ENCODE peak calls at places on chromosome 3, in six cellular contexts. T, P, D, B, V and X are unnamed samples.

GRCh38 chr3:23968467-23969184 is 23.5 kb downstream of the NR1D2 start:
- DNase-seq in T (no peak), P (peak), D (no peak), B (no peak), V (no peak), X (no peak)

GRCh38 chr3:161069441-161070251 is 35.5 kb downstream of the B3GALNT1 start:
- DNase-seq in T (no peak), P (no peak), D (no peak), B (peak), V (peak), X (peak)

GRCh38 chr3:30795176-30795575 is 99.3 kb downstream of the GADL1 start:
- DNase-seq in T (no peak), P (no peak), D (no peak), B (no peak), V (no peak), X (no peak)

GRCh38 chr3:133487920-133488540 is 85.5 kb upstream of the CDV3 start:
- DNase-seq in T (no peak), P (peak), D (no peak), B (no peak), V (no peak), X (peak)

GRCh38 chr3:14424711-14425573 is 22.5 kb downstream of the SLC6A6 start:
- DNase-seq in T (no peak), P (no peak), D (no peak), B (no peak), V (no peak), X (no peak)

GRCh38 chr3:45204136-45204535 is 22.0 kb downstream of the TMEM158 start:
- DNase-seq in T (no peak), P (no peak), D (no peak), B (no peak), V (no peak), X (no peak)

GRCh38 chr3:154324919-154325318 is 632 bp upstream of the DHX36 start:
- DNase-seq in T (no peak), P (no peak), D (no peak), B (no peak), V (no peak), X (no peak)

GRCh38 chr3:89372456-89372855 is 265.0 kb downstream of the EPHA3 start:
- DNase-seq in T (no peak), P (no peak), D (no peak), B (no peak), V (no peak), X (no peak)

GRCh38 chr3:124467980-124468902 is 262.0 kb upstream of the UMPS start:
- DNase-seq in T (peak), P (peak), D (peak), B (peak), V (no peak), X (peak)

GRCh38 chr3:191336833-191337232 is 6.5 kb upstream of the UTS2B start:
- DNase-seq in T (no peak), P (no peak), D (no peak), B (no peak), V (no peak), X (no peak)

GRCh38 chr3:107524214-107525100 is 1.7 kb downstream of the BBX start:
- DNase-seq in T (no peak), P (no peak), D (peak), B (peak), V (peak), X (peak)

GRCh38 chr3:155598671-155599070 is 146.2 kb downstream of the PLCH1 start:
- DNase-seq in T (no peak), P (no peak), D (no peak), B (no peak), V (no peak), X (no peak)

GRCh38 chr3:193011956-193012355 is 94.3 kb upstream of the MB21D2 start:
- DNase-seq in T (no peak), P (no peak), D (no peak), B (no peak), V (no peak), X (no peak)

GRCh38 chr3:194810076-194810475 is 124.4 kb downstream of the FAM43A start:
- DNase-seq in T (no peak), P (no peak), D (no peak), B (no peak), V (no peak), X (no peak)

GRCh38 chr3:110583373-110583935 is 488.2 kb upstream of the NECTIN3 start:
- DNase-seq in T (peak), P (no peak), D (no peak), B (no peak), V (no peak), X (no peak)

GRCh38 chr3:39209329-39209970 is 17.1 kb upstream of the XIRP1 start:
- DNase-seq in T (no peak), P (no peak), D (no peak), B (no peak), V (no peak), X (no peak)

GRCh38 chr3:159711560-159712333 is 276.9 kb upstream of the IL12A start:
- DNase-seq in T (no peak), P (peak), D (peak), B (peak), V (peak), X (no peak)

GRCh38 chr3:169118666-169119370 is 544.7 kb downstream of the MECOM start:
- DNase-seq in T (no peak), P (no peak), D (no peak), B (no peak), V (no peak), X (no peak)

GRCh38 chr3:9770276-9770812 is 597 bp upstream of the CAMK1 start:
- DNase-seq in T (no peak), P (no peak), D (peak), B (no peak), V (peak), X (peak)

GRCh38 chr3:52471371-52472238 is 16.2 kb downstream of the NISCH start:
- DNase-seq in T (no peak), P (peak), D (peak), B (no peak), V (peak), X (peak)

GRCh38 chr3:112781611-112782010 is 65.1 kb downstream of the CD200R1L start:
- DNase-seq in T (no peak), P (no peak), D (no peak), B (no peak), V (no peak), X (no peak)

GRCh38 chr3:121897296-121897695 is 3.1 kb downstream of the SLC15A2 start:
- DNase-seq in T (no peak), P (no peak), D (no peak), B (no peak), V (no peak), X (no peak)

GRCh38 chr3:194633349-194634004 is at the start of gene TMEM44:
- DNase-seq in T (peak), P (peak), D (peak), B (peak), V (peak), X (peak)

GRCh38 chr3:155853214-155854146 is 747 bp downstream of the SLC33A1 start:
- DNase-seq in T (no peak), P (peak), D (no peak), B (no peak), V (peak), X (peak)

GRCh38 chr3:127988770-127989518 is 63.3 kb upstream of the SEC61A1 start:
- DNase-seq in T (peak), P (peak), D (no peak), B (no peak), V (no peak), X (no peak)

GRCh38 chr3:28348286-28348636 is 260 bp upstream of the ZCWPW2 start:
- DNase-seq in T (no peak), P (no peak), D (peak), B (no peak), V (no peak), X (peak)

GRCh38 chr3:183697610-183698317 is at the start of gene YEATS2:
- DNase-seq in T (peak), P (peak), D (peak), B (peak), V (no peak), X (peak)

GRCh38 chr3:60333710-60334109 is 917.5 kb downstream of the FHIT start:
- DNase-seq in T (no peak), P (no peak), D (no peak), B (no peak), V (no peak), X (no peak)

GRCh38 chr3:143775401-143775970 is 72.8 kb downstream of the SLC9A9 start:
- DNase-seq in T (peak), P (peak), D (no peak), B (peak), V (no peak), X (peak)

GRCh38 chr3:69542265-69543079 is 156.6 kb upstream of the FRMD4B start:
- DNase-seq in T (no peak), P (no peak), D (no peak), B (no peak), V (no peak), X (peak)

GRCh38 chr3:27289769-27290413 is 79.3 kb downstream of the NEK10 start:
- DNase-seq in T (no peak), P (no peak), D (no peak), B (no peak), V (no peak), X (no peak)

GRCh38 chr3:56926513-56927282 is 124.9 kb upstream of the ARHGEF3 start:
- DNase-seq in T (no peak), P (no peak), D (no peak), B (peak), V (no peak), X (no peak)

GRCh38 chr3:58711871-58712270 is 45.3 kb upstream of the FAM3D start:
- DNase-seq in T (no peak), P (no peak), D (no peak), B (no peak), V (no peak), X (no peak)

GRCh38 chr3:110749006-110749405 is 322.6 kb upstream of the NECTIN3 start:
- DNase-seq in T (no peak), P (no peak), D (no peak), B (no peak), V (no peak), X (no peak)

GRCh38 chr3:135751991-135752390 is 213.5 kb upstream of the PPP2R3A start:
- DNase-seq in T (no peak), P (no peak), D (no peak), B (no peak), V (no peak), X (no peak)

GRCh38 chr3:55042591-55042990 is 114.7 kb upstream of the LRTM1 start:
- DNase-seq in T (no peak), P (no peak), D (no peak), B (no peak), V (no peak), X (no peak)

GRCh38 chr3:126476166-126476975 is 680 bp upstream of the ZXDC start:
- DNase-seq in T (peak), P (peak), D (peak), B (peak), V (peak), X (peak)

GRCh38 chr3:126475411-126476114 is at the start of gene ZXDC:
- DNase-seq in T (peak), P (peak), D (peak), B (peak), V (peak), X (peak)

GRCh38 chr3:126476976-126477330 is 1.3 kb upstream of the ZXDC start:
- DNase-seq in T (no peak), P (no peak), D (no peak), B (no peak), V (no peak), X (no peak)

GRCh38 chr3:126473292-126474168 is 2.2 kb downstream of the ZXDC start:
- DNase-seq in T (no peak), P (no peak), D (no peak), B (no peak), V (no peak), X (no peak)

DNA sequence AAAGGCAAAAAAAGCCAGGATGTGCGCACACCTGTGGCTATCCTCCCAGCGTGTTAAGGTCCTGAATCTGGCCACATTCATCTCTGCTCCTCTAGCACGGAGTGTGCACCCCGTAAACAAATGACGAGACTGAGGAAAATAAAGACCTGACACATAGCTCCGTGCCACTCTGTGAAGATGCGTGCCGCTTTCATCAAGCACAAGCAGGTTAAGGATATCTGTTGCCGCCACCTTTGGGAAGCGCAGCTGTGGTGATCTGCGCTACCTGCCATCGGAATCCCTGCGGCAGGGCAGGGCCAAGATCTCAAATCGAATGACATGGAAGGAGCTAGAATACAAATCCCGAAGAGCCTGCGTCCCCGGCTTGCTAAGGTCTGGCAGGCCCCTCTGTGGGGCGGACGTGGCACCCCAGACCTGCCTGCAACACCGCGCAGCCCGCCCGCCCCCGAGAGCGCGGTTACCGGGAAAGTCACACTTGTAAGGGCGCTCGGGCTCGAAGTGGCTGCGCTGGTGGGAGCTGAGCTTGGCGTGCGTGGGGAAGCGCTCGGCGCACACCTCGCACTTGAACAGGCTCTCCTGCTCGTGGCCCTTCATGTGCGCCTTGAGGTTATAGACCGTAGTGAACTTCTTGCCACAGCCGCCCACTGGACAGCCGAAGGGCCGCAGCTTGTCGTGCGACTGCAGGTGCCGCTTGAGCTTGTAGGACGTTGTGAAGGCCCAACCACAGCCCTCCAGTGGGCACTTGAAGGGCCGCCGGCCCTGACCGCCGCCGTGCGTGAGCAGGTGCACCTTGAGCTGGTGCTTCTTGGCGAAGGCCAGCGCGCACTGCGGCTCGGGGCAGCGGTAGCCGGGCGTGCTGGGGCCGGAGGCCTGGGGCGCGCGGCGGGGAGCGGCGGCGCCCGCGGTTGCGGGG is 937 bp downstream of the ZXDC start:
- DNase-seq in T (peak), P (peak), D (peak), B (peak), V (peak), X (peak)
- TF ChIP-seq POLR2A in T (no peak), P (no peak), D (peak), B (no peak), V (no peak), X (no peak)

GRCh38 chr3:196280689-196281463 is 6.7 kb downstream of the PCYT1A start:
- DNase-seq in T (no peak), P (no peak), D (no peak), B (no peak), V (no peak), X (peak)
- TF ChIP-seq POLR2A in T (no peak), P (no peak), D (no peak), B (no peak), V (no peak), X (no peak)

DNA sequence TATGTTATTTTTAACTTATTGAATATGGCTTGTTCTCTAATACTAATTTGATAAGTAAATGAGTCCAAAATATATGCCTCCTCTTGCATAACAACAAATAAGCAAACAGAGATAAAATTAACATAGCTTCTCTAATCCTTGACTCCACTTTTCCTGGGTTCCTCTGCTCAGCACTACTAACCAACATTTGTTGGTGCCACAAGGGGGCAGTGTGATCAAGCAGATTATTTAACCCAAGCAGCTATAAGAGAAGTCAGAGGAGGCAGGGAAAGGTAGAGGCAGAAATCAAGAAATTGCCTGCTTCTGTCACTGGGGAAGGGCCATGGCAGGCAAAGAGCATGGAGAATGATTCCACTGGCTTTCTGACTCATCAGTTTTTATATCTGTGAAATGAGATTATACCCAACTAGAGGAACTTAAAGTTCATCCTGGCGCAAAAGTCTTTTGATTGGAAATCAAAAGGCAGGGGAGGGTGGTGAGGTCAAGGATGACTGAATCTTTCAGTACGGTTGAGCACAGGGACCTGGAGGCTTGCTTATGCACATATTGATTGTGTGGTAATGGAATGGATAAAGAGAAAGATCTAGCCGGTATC is 152.2 kb downstream of the IGSF11 start:
- DNase-seq in T (peak), P (peak), D (peak), B (peak), V (peak), X (peak)
- TF ChIP-seq POLR2A in T (no peak), P (no peak), D (no peak), B (no peak), V (no peak), X (no peak)

GRCh38 chr3:61561374-61562041 is at the start of gene PTPRG:
- DNase-seq in T (peak), P (peak), D (peak), B (peak), V (peak), X (no peak)
- TF ChIP-seq POLR2A in T (peak), P (no peak), D (peak), B (peak), V (no peak), X (no peak)

GRCh38 chr3:4979401-4980228 is at the start of gene BHLHE40:
- DNase-seq in T (no peak), P (no peak), D (no peak), B (no peak), V (no peak), X (peak)
- TF ChIP-seq POLR2A in T (no peak), P (peak), D (peak), B (peak), V (no peak), X (peak)